ENCODE peak calls at places on chromosomes 6 and 20, in four cellular contexts. Y is uterus, T is lower lobe of right lung, C is foreskin fibroblast. H is an unnamed sample.

GRCh38 chr20:56178219-56178618 is 70.3 kb upstream of the MC3R start:
- DNase-seq in Y (no peak), T (no peak), C (no peak), H (no peak)

GRCh38 chr6:40526036-40526435 is 61.1 kb downstream of the LRFN2 start:
- DNase-seq in Y (no peak), T (no peak), C (no peak), H (no peak)

GRCh38 chr6:127343753-127344659 is 597 bp upstream of the ECHDC1 start:
- DNase-seq in Y (no peak), T (no peak), C (peak), H (no peak)

GRCh38 chr20:2867081-2867860 is 6.0 kb upstream of the PTPRA start:
- DNase-seq in Y (no peak), T (no peak), C (no peak), H (no peak)

GRCh38 chr6:135572051-135572450 is 74.5 kb upstream of the AHI1 start:
- DNase-seq in Y (no peak), T (no peak), C (no peak), H (no peak)

GRCh38 chr20:62424249-62425109 is 2.9 kb downstream of the RBBP8NL start:
- DNase-seq in Y (no peak), T (no peak), C (no peak), H (no peak)

GRCh38 chr6:110813813-110814487 is 1.3 kb downstream of the CDK19 start:
- DNase-seq in Y (no peak), T (no peak), C (peak), H (no peak)

GRCh38 chr6:35188886-35189285 is 24.9 kb upstream of the SCUBE3 start:
- DNase-seq in Y (no peak), T (no peak), C (no peak), H (no peak)

GRCh38 chr20:9838378-9839295 is at the start of gene PAK5:
- DNase-seq in Y (no peak), T (peak), C (peak), H (no peak)

GRCh38 chr20:6686171-6686570 is 81.3 kb upstream of the BMP2 start:
- DNase-seq in Y (no peak), T (no peak), C (no peak), H (no peak)

GRCh38 chr20:20343886-20344381 is 24.0 kb upstream of the INSM1 start:
- DNase-seq in Y (no peak), T (no peak), C (no peak), H (no peak)

GRCh38 chr20:40433341-40433861 is 255.6 kb downstream of the MAFB start:
- DNase-seq in Y (no peak), T (no peak), C (no peak), H (no peak)

GRCh38 chr20:10672579-10673127 is 1.1 kb downstream of the JAG1 start:
- DNase-seq in Y (peak), T (peak), C (peak), H (peak)

GRCh38 chr20:21149344-21149743 is 23.5 kb downstream of the KIZ start:
- DNase-seq in Y (no peak), T (no peak), C (no peak), H (no peak)

GRCh38 chr20:54148947-54149764 is 24.6 kb downstream of the CYP24A1 start:
- DNase-seq in Y (no peak), T (no peak), C (no peak), H (no peak)
- TF ChIP-seq CTCF in Y (no peak), T (no peak), C (no peak), H (no peak)

DNA sequence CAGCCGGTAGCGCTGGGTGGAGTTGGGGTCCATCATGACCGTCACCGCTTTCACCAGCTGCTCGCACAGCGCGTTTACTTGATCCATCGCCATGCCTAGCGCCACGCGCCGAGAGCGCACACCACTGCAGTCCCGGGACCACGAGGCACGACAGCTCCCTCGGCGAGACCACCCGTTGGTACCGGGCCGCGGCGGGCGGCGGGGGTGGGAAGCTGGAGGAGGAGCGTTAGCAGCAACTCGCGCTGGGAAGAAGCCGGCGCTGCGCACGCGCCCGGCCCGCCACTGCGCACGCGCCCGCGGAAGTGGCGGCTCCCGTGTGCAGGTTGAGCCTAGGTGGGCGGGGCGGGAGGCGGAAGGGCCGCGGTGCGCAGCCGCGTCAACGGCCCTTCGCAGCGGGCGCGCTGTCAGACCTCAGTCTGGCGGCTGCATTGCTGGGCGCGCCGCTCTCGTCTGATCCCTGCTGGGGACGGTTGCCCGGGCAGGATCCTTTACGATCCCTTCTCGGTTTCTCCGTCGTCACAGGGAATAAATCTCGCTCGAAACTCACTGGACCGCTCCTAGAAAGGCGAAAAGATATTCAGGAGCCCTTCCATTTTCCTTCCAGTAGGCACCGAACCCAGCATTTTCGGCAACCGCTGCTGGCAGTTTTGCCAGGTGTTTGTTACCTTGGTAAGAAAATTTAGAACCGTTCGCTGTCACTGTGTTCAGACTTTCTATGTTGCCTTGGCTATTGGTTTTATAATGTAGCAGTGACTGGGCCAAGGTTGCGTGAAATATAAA is at the start of the genes POLH and XPO5:
- DNase-seq in Y (peak), T (peak), C (peak), H (peak)
- TF ChIP-seq CTCF in Y (no peak), T (peak), C (no peak), H (peak)

DNA sequence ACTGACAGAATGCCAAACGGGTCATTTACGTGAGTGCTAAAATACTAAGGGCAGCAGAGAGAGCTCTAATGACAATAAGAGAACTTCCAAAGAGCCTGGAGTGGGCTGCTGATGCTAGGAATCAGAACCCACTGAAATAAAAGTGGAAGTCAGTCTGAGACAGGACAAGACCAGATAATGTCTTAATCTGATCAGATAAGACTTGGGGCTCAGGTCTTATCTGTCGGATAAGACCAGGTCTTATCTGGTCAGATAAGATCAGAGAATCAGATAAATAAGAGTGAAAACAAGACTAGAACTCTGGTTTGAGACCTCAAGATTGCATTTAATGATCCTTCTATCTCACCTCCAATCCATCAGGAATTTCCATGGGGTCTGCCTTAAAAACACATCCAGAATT is 18.6 kb downstream of the LRP11 start:
- DNase-seq in Y (no peak), T (no peak), C (no peak), H (no peak)
- TF ChIP-seq CTCF in Y (no peak), T (no peak), C (no peak), H (no peak)

GRCh38 chr6:20789162-20789561 is 254.9 kb downstream of the CDKAL1 start:
- DNase-seq in Y (no peak), T (no peak), C (peak), H (no peak)
- TF ChIP-seq CTCF in Y (no peak), T (no peak), C (no peak), H (peak)